ENCODE peak calls at places on chromosome X, in nine cellular contexts. F is tibial artery; N is body of pancreas; D is upper lobe of right lung; E is mucosa of descending colon; B is CD8-positive, alpha-beta T cell; J is esophagus muscularis mucosa; O is GM23338; Q is right cardiac atrium. H is an unnamed sample. For H3K4me1, the result is how much of the 10 kb centered on the place peaks cover.

GRCh38 chrX:127030011-127030738 is 210.6 kb downstream of the PRR32 start:
- DNase-seq in O (no peak), E (no peak), B (no peak), F (no peak), N (no peak), D (no peak), J (no peak), Q (no peak), H (no peak)

GRCh38 chrX:123339201-123339905 is 155.3 kb downstream of the GRIA3 start:
- DNase-seq in F (no peak), O (no peak), Q (no peak), N (no peak), D (no peak), B (no peak), E (no peak), J (no peak), H (no peak)

GRCh38 chrX:29690061-29690460 is 525.3 kb upstream of the MAGEB2 start:
- DNase-seq in B (no peak), O (no peak), F (no peak), Q (no peak), N (no peak), D (no peak), J (no peak), E (no peak), H (no peak)

GRCh38 chrX:45267007-45267406 is 66.3 kb upstream of the DIPK2B start:
- DNase-seq in F (no peak), Q (no peak), J (no peak), B (no peak), O (no peak), E (no peak), D (no peak), N (no peak), H (no peak)

GRCh38 chrX:17007134-17007768 is 60.8 kb downstream of the REPS2 start:
- DNase-seq in E (no peak), O (peak), F (no peak), B (no peak), D (no peak), Q (peak), N (no peak), J (no peak), H (no peak)

GRCh38 chrX:102155806-102156179 is at the start of gene BEX5:
- DNase-seq in B (peak), D (peak), E (peak), J (no peak), N (peak), Q (peak), F (peak), O (peak), H (peak)

GRCh38 chrX:115713465-115713864 is 152.5 kb downstream of the PLS3 start:
- DNase-seq in O (no peak), D (no peak), B (no peak), Q (no peak), J (no peak), E (no peak), N (no peak), F (no peak), H (no peak)

GRCh38 chrX:46837543-46838481 is 969 bp downstream of the RP2 start:
- DNase-seq in E (no peak), D (no peak), N (no peak), B (no peak), J (no peak), Q (no peak), O (no peak), F (no peak), H (no peak)

GRCh38 chrX:10769165-10769564 is 148.8 kb upstream of the MID1 start:
- DNase-seq in N (no peak), Q (no peak), D (no peak), O (peak), B (no peak), E (no peak), J (no peak), F (no peak), H (no peak)

GRCh38 chrX:116272328-116272727 is 101.8 kb downstream of the AGTR2 start:
- DNase-seq in B (no peak), N (no peak), Q (no peak), E (no peak), J (no peak), F (no peak), D (no peak), O (peak), H (no peak)

GRCh38 chrX:94830717-94831116 is 1156.7 kb downstream of the FAM133A start:
- DNase-seq in D (no peak), O (no peak), E (no peak), F (no peak), B (no peak), Q (no peak), N (no peak), J (no peak), H (no peak)

GRCh38 chrX:115689931-115690330 is 129.0 kb downstream of the PLS3 start:
- DNase-seq in B (no peak), E (no peak), O (no peak), J (no peak), Q (no peak), N (no peak), D (no peak), F (no peak), H (no peak)

GRCh38 chrX:43589735-43590515 is 66.2 kb upstream of the MAOA start:
- DNase-seq in B (no peak), D (no peak), E (no peak), N (no peak), O (no peak), F (no peak), Q (no peak), J (no peak), H (no peak)

GRCh38 chrX:10014462-10015373 is 47.6 kb downstream of the CLDN34 start:
- DNase-seq in J (peak), D (peak), N (peak), B (peak), O (peak), F (peak), E (peak), Q (peak), H (peak)

GRCh38 chrX:133005038-133005437 is 46.6 kb upstream of the HS6ST2 start:
- DNase-seq in J (no peak), E (no peak), O (peak), F (no peak), B (no peak), N (no peak), Q (no peak), D (no peak), H (no peak)

GRCh38 chrX:18620349-18620748 is 51.6 kb downstream of the RS1 start:
- DNase-seq in D (no peak), O (no peak), N (peak), F (no peak), Q (no peak), E (no peak), J (no peak), B (no peak), H (no peak)

GRCh38 chrX:11429543-11430085 is 136.4 kb downstream of the AMELX start:
- DNase-seq in O (no peak), N (no peak), Q (no peak), F (no peak), D (no peak), B (no peak), E (no peak), J (no peak), H (no peak)

GRCh38 chrX:132748909-132749308 is 209.5 kb downstream of the HS6ST2 start:
- DNase-seq in N (no peak), D (no peak), B (no peak), Q (no peak), O (peak), J (no peak), E (no peak), F (no peak), H (no peak)

GRCh38 chrX:117689956-117690355 is 426.7 kb downstream of the KLHL13 start:
- DNase-seq in B (no peak), E (no peak), O (no peak), D (no peak), J (no peak), N (peak), Q (no peak), F (no peak), H (no peak)

GRCh38 chrX:150047818-150048217 is 109.5 kb upstream of the EOLA2 start:
- DNase-seq in O (no peak), N (no peak), B (no peak), Q (no peak), J (no peak), D (no peak), F (no peak), E (no peak), H (no peak)

GRCh38 chrX:148501121-148502066 is 977 bp downstream of the AFF2 start:
- DNase-seq in N (no peak), Q (peak), B (no peak), F (no peak), E (no peak), J (no peak), D (peak), O (peak), H (no peak)

GRCh38 chrX:51643377-51643776 is 24.7 kb upstream of the CENPVL3 start:
- DNase-seq in N (no peak), B (no peak), Q (no peak), D (no peak), E (no peak), O (no peak), J (no peak), F (no peak), H (no peak)

GRCh38 chrX:38754102-38754790 is 47.0 kb upstream of the MID1IP1 start:
- DNase-seq in O (peak), Q (no peak), E (no peak), D (no peak), F (no peak), B (peak), J (no peak), N (peak), H (no peak)

GRCh38 chrX:150984164-150984824 is 1.2 kb downstream of the HMGB3 start:
- DNase-seq in B (no peak), E (peak), D (no peak), J (no peak), F (no peak), Q (peak), N (no peak), O (no peak), H (no peak)

GRCh38 chrX:103413981-103414380 is 37.6 kb downstream of the BEX3 start:
- DNase-seq in J (no peak), D (no peak), B (no peak), Q (no peak), O (no peak), E (no peak), N (no peak), F (no peak), H (no peak)

GRCh38 chrX:124010157-124010556 is 48.7 kb downstream of the STAG2 start:
- DNase-seq in B (no peak), E (no peak), Q (no peak), O (no peak), F (no peak), D (no peak), N (no peak), J (no peak), H (no peak)

GRCh38 chrX:136694491-136695087 is 46.6 kb downstream of the CD40LG start:
- DNase-seq in B (no peak), D (no peak), N (no peak), Q (no peak), E (no peak), F (no peak), J (no peak), O (peak), H (no peak)

GRCh38 chrX:109049903-109050302 is 313.5 kb upstream of the IRS4 start:
- DNase-seq in E (no peak), N (no peak), B (no peak), J (no peak), F (no peak), O (peak), Q (no peak), D (no peak), H (no peak)

GRCh38 chrX:117743469-117744251 is 372.9 kb downstream of the KLHL13 start:
- DNase-seq in O (peak), D (no peak), F (no peak), Q (no peak), B (no peak), J (no peak), E (no peak), N (peak), H (no peak)

GRCh38 chrX:118550792-118551191 is 55.2 kb downstream of the DOCK11 start:
- DNase-seq in D (no peak), B (no peak), J (no peak), F (no peak), O (no peak), E (no peak), Q (no peak), N (no peak), H (no peak)

GRCh38 chrX:70422886-70423336 is at the start of gene GDPD2:
- DNase-seq in B (no peak), E (peak), J (no peak), F (no peak), N (peak), O (peak), D (no peak), Q (no peak), H (no peak)

GRCh38 chrX:68876731-68877130 is 47.9 kb downstream of the EFNB1 start:
- DNase-seq in D (no peak), F (no peak), Q (no peak), O (no peak), B (no peak), E (no peak), N (no peak), J (no peak), H (no peak)

GRCh38 chrX:119072771-119073170 is at the start of gene CT47C1:
- DNase-seq in O (no peak), Q (no peak), E (no peak), B (no peak), J (no peak), F (no peak), N (no peak), D (no peak), H (no peak)

GRCh38 chrX:123990602-123991001 is 29.1 kb downstream of the STAG2 start:
- DNase-seq in B (no peak), J (no peak), N (no peak), O (no peak), E (no peak), F (no peak), Q (no peak), D (no peak), H (no peak)

GRCh38 chrX:120301960-120302359 is 9.3 kb downstream of the TMEM255A start:
- DNase-seq in F (no peak), D (no peak), N (no peak), O (no peak), E (no peak), Q (no peak), B (no peak), J (no peak), H (no peak)

GRCh38 chrX:75522565-75523411 is at the start of gene ZDHHC15:
- DNase-seq in F (peak), D (peak), J (peak), B (peak), Q (peak), N (peak), O (peak), E (peak), H (peak)

GRCh38 chrX:130174051-130174704 is 2.4 kb downstream of the RAB33A start:
- DNase-seq in N (no peak), J (no peak), O (no peak), D (no peak), E (no peak), F (peak), B (no peak), Q (peak), H (peak)

GRCh38 chrX:66601522-66601921 is 37.4 kb downstream of the EDA2R start:
- DNase-seq in Q (no peak), E (no peak), D (no peak), O (no peak), F (no peak), J (no peak), N (no peak), B (no peak), H (no peak)

GRCh38 chrX:114071412-114071811 is 512.5 kb upstream of the HTR2C start:
- DNase-seq in O (no peak), J (no peak), Q (no peak), N (no peak), B (no peak), D (peak), E (no peak), F (no peak), H (no peak)

GRCh38 chrX:118720058-118720707 is 7.2 kb upstream of the IL13RA1 start:
- DNase-seq in O (peak), E (no peak), B (no peak), J (no peak), F (no peak), D (no peak), Q (no peak), N (no peak), H (no peak)

GRCh38 chrX:1463581-1464281 is 11.0 kb upstream of the ASMTL start:
- DNase-seq in J (peak), F (peak), N (no peak), Q (no peak), B (no peak), O (no peak), D (peak), E (no peak), H (no peak)
- H3K4me1 ChIP-seq in J (under half), F (under half), N (under half), Q (under half), B (half or more), O (under half), D (under half), E (under half), H (under half)

GRCh38 chrX:153600921-153601320 is 2.0 kb upstream of the CCNQ start:
- DNase-seq in Q (no peak), J (no peak), N (no peak), O (no peak), B (no peak), E (no peak), D (no peak), F (no peak), H (no peak)
- H3K4me1 ChIP-seq in Q (under half), J (under half), N (under half), O (under half), B (under half), E (under half), D (under half), F (under half), H (under half)

GRCh38 chrX:19889582-19890342 is 2.4 kb upstream of the SH3KBP1 start:
- DNase-seq in N (no peak), F (no peak), J (no peak), Q (no peak), O (no peak), E (no peak), B (peak), D (no peak), H (no peak)
- H3K4me1 ChIP-seq in N (under half), F (under half), J (under half), Q (under half), O (under half), E (under half), B (under half), D (under half), H (under half)

DNA sequence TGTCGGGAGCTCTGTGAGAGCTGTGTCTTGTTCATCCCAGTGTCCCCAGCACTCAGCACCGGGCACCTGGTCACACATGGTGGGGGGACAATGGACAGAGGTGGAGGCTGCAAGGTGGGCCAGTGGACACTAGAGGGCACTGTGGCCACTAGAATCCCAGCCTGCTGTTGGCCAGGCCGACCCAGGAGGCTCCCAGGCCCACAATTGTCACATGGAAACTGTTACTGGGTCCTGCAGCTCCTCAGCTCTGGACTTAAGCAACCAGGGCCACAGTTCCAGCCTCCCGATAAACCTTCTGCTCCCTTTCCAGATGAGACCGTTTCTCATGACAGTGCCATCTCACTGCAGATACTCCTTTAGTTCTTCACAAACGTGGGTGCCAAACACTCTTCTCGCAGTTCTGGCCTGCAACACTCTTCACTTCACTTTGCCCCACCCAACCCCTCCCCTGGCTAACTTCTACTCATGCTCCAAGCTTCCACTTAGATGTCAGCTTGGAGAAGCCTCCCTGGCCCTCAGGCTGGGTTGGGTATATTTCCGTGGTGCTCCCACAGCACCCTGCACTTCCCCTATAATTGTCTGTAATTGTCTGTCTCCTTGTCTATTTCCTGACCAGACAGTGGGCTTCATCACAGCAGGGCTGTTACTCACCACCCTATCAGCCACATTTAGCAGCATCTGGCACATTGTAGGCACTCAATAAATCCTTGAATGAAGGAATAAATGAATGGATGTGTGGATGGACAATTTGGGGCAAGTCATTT is 3.5 kb upstream of the IQSEC2 start:
- DNase-seq in E (peak), J (no peak), F (no peak), N (peak), O (peak), D (peak), Q (peak), B (peak), H (peak)
- H3K4me1 ChIP-seq in E (under half), J (half or more), F (under half), N (under half), O (under half), D (under half), Q (under half), B (under half), H (half or more)

DNA sequence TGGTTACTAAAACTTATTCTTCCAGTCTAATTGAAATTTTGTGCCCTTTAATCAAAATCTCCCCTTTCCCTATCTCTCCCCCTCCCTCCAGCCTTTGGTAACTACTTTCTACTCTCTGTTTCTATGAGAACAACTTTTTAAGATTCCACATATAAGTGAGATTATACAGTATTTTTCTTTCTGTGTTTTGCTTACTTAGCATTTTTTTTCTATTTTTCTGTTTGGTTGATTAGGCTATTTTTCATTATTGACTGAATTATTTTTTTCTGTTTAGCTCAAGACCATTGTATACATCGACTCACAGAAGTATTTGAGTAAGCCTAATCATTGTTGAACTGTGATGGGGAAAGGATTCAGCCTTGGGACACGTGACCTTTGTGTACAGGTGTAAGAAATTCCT is 116.4 kb downstream of the PHEX start:
- DNase-seq in N (no peak), Q (no peak), J (no peak), O (no peak), D (no peak), F (no peak), B (no peak), E (no peak), H (no peak)
- H3K4me1 ChIP-seq in N (under half), Q (under half), J (under half), O (under half), D (under half), F (under half), B (under half), E (under half), H (under half)

DNA sequence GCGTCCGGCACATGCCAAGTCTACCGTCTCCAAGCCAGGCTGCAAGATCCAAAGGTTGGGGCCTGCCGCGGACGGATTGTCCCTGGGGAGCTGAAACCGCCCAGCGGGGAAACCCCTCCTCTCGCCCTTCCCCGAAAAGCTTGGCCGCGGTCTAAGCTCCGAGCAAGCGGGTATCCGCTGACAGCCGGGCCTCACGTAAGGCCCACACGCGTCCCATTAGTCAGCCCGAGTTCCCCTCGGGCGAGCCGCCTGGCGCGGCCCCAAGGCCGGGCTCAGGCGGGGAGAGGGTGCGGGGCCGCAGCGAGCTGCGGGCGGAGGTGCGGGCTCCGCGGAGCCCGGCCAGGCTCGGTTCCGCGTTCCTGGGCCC is 6.9 kb upstream of the BCOR start:
- DNase-seq in J (no peak), D (peak), B (no peak), N (peak), O (no peak), E (no peak), Q (peak), F (peak), H (peak)
- H3K4me1 ChIP-seq in J (half or more), D (under half), B (under half), N (under half), O (under half), E (under half), Q (under half), F (under half), H (under half)

GRCh38 chrX:154758696-154759095 is 4.0 kb upstream of the DKC1 start:
- DNase-seq in J (no peak), F (no peak), D (no peak), B (no peak), O (no peak), E (no peak), N (no peak), Q (no peak), H (no peak)

GRCh38 chrX:154761977-154762528 is 611 bp upstream of the DKC1 start:
- DNase-seq in O (no peak), J (no peak), B (no peak), E (peak), N (peak), D (no peak), F (no peak), Q (peak), H (no peak)

GRCh38 chrX:154762529-154763296 is at the start of gene DKC1:
- DNase-seq in B (peak), Q (peak), J (peak), N (peak), D (peak), E (peak), O (peak), F (peak), H (peak)
- H3K4me1 ChIP-seq in B (under half), Q (under half), J (under half), N (under half), D (under half), E (under half), O (under half), F (under half), H (under half)

GRCh38 chrX:13693341-13693871 is 4.5 kb downstream of the RAB9A start:
- DNase-seq in E (no peak), Q (no peak), D (no peak), J (no peak), B (no peak), F (no peak), O (peak), N (peak), H (no peak)
- H3K4me1 ChIP-seq in E (under half), Q (under half), D (under half), J (half or more), B (under half), F (under half), O (under half), N (half or more), H (half or more)